ENCODE peak calls at places on chromosomes 2 and 18, in five cellular contexts. V, P, T, O and I are unnamed samples.

GRCh38 chr2:15763106-15763821 is 171.6 kb downstream of the DDX1 start:
- DNase-seq in V (no peak), P (no peak), T (no peak), O (no peak), I (no peak)

GRCh38 chr2:212484563-212485080 is 54.0 kb downstream of the ERBB4 start:
- DNase-seq in V (no peak), P (no peak), T (no peak), O (no peak), I (no peak)

GRCh38 chr18:49585781-49586663 is 24.2 kb downstream of the LIPG start:
- DNase-seq in V (no peak), P (no peak), T (no peak), O (no peak), I (no peak)

GRCh38 chr18:32391126-32391525 is 79.6 kb downstream of the GAREM1 start:
- DNase-seq in V (no peak), P (no peak), T (no peak), O (no peak), I (no peak)

GRCh38 chr2:192190474-192190873 is 4.3 kb downstream of the TMEFF2 start:
- DNase-seq in V (no peak), P (no peak), T (no peak), O (no peak), I (no peak)

GRCh38 chr2:138430181-138430580 is 71.4 kb upstream of the SPOPL start:
- DNase-seq in V (no peak), P (no peak), T (no peak), O (no peak), I (no peak)

GRCh38 chr18:2223394-2223793 is 347.9 kb downstream of the METTL4 start:
- DNase-seq in V (no peak), P (no peak), T (no peak), O (no peak), I (no peak)

GRCh38 chr18:67600181-67600631 is 83.7 kb upstream of the DSEL start:
- DNase-seq in V (no peak), P (no peak), T (no peak), O (no peak), I (no peak)

GRCh38 chr2:75007819-75008218 is 49.4 kb downstream of the POLE4 start:
- DNase-seq in V (no peak), P (no peak), T (no peak), O (no peak), I (no peak)

GRCh38 chr18:9287037-9287436 is 47.5 kb upstream of the TWSG1 start:
- DNase-seq in V (no peak), P (no peak), T (no peak), O (no peak), I (no peak)

GRCh38 chr2:203670939-203671338 is 35.5 kb upstream of the CD28 start:
- DNase-seq in V (no peak), P (no peak), T (no peak), O (no peak), I (no peak)

GRCh38 chr2:29213871-29214341 is 98.7 kb downstream of the CLIP4 start:
- DNase-seq in V (no peak), P (no peak), T (no peak), O (no peak), I (no peak)

GRCh38 chr2:121080013-121080772 is 204.8 kb downstream of the TFCP2L1 start:
- DNase-seq in V (peak), P (peak), T (peak), O (no peak), I (peak)

GRCh38 chr2:102806250-102806837 is 44.5 kb downstream of the TMEM182 start:
- DNase-seq in V (peak), P (peak), T (peak), O (no peak), I (peak)

GRCh38 chr2:216149741-216150140 is 40.6 kb downstream of the XRCC5 start:
- DNase-seq in V (no peak), P (no peak), T (no peak), O (no peak), I (no peak)

GRCh38 chr2:1960761-1961160 is 216.4 kb upstream of the PXDN start:
- DNase-seq in V (no peak), P (no peak), T (no peak), O (no peak), I (no peak)
- H3K27ac ChIP-seq in V (no peak), P (no peak), T (no peak), O (no peak), I (no peak)

GRCh38 chr2:239661334-239662312 is 260.8 kb upstream of the HDAC4 start:
- DNase-seq in V (no peak), P (no peak), T (no peak), O (no peak), I (no peak)

GRCh38 chr2:239666053-239666854 is 265.4 kb upstream of the HDAC4 start:
- DNase-seq in V (no peak), P (no peak), T (no peak), O (peak), I (no peak)

GRCh38 chr2:239662413-239663120 is 261.7 kb upstream of the HDAC4 start:
- DNase-seq in V (no peak), P (no peak), T (no peak), O (no peak), I (no peak)

GRCh38 chr2:239664216-239664785 is 263.5 kb upstream of the HDAC4 start:
- DNase-seq in V (no peak), P (no peak), T (no peak), O (no peak), I (no peak)

DNA sequence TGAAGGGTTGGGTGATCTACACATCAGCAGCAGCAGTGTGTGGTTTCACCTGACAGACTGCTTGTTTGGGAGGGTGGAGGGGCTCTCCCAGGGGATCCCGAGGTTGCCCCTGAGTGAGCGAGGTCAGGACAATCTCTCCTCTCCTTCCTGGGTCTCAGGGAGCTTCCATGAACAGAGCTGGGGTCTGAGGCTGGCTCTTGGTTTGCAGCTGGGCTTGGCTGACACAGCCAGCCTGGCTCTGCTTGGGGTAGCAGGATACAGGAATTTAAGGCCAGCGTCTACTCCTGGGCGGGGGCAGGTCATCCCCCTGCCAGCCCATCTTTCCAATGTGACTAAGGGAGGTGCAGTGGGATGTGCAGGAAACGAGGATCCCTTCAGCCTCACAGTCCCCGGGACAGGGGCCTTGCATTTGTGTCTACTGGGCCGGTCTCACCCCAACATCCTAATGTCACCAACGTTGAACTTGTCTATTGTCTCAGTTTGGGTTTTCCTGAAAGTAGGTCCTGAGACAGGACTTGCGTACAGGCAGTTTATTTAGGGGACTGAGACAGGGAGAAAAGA is 262.6 kb upstream of the HDAC4 start:
- DNase-seq in V (no peak), P (no peak), T (no peak), O (no peak), I (no peak)
- TF ChIP-seq POLR2A in V (no peak), P (no peak), T (no peak), O (no peak), I (no peak)

GRCh38 chr2:99640568-99641215 is 150.9 kb upstream of the REV1 start:
- DNase-seq in V (no peak), P (no peak), T (no peak), O (no peak), I (no peak)
- H3K27ac ChIP-seq in V (no peak), P (no peak), T (no peak), O (no peak), I (no peak)

GRCh38 chr2:8678731-8679566 is 2.9 kb upstream of the ID2 start:
- DNase-seq in V (peak), P (peak), T (peak), O (peak), I (peak)
- TF ChIP-seq POLR2A in V (no peak), P (no peak), T (peak), O (peak), I (peak)

GRCh38 chr2:176461686-176462376 is 192.6 kb downstream of the MTX2 start:
- DNase-seq in V (no peak), P (no peak), T (no peak), O (no peak), I (no peak)

GRCh38 chr2:176464886-176465564 is 195.8 kb downstream of the MTX2 start:
- DNase-seq in V (no peak), P (no peak), T (no peak), O (no peak), I (no peak)

GRCh38 chr2:176457486-176457885 is 188.2 kb downstream of the MTX2 start:
- DNase-seq in V (no peak), P (no peak), T (no peak), O (no peak), I (no peak)

GRCh38 chr2:176463527-176463926 is 194.3 kb downstream of the MTX2 start:
- DNase-seq in V (no peak), P (no peak), T (no peak), O (no peak), I (no peak)

DNA sequence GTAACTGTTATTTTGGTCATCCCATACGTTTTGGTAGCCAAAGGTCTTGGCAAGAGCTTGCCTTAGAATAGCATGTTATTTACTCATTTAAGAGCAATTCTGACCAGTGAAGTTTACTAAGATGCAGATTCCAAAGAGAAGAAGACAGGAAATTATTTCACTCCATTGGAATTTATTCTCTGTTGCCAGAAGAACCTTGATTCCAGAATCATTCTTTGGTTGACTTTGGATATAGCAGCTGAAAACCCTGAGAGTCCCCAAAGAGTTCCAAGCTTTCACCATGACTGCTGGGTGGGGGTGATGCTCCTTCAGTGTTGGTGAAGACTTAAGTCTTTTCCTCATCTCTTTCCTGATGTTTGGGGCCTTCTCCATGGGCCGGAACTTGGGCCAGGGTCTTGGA is 191.9 kb downstream of the MTX2 start:
- DNase-seq in V (no peak), P (no peak), T (no peak), O (no peak), I (no peak)
- H3K27ac ChIP-seq in V (peak), P (no peak), T (no peak), O (no peak), I (no peak)

DNA sequence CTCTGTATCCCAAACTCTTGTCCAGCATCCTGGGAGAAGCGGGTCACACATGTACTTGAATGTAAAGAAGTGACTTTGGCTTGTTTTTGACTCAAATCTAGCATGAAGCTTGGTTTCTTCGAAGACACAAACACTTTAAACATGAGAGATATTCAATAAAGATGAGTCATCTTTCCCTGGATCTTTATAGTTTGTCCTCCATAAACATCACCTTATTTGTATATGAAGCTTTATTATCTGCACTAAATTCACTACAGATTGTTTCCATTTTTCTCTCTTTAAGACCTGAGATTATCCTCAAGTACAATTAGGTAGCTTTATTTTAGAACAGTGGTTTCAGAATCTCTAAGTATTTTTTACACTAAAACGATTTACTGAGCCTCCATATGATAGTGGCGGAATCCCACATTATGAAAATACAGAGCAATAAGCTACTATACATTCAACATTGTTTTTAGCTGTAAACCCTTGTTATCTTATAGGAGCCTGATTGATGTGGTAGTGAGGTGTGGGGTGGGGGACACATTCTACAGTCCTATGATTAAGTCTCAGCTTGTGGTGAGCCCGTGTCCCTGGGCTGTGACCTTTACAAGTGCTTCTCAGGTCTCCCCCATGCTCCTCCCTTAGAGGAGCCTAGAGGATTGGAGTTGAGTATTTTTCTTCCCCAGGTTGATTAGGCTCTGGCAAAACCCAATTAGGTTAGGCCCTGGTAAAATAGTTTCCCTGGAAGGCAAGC is 79.6 kb upstream of the RAPGEF4 start:
- DNase-seq in V (no peak), P (no peak), T (no peak), O (no peak), I (no peak)
- TF ChIP-seq POLR2A in V (no peak), P (no peak), T (no peak), O (no peak), I (no peak)